ENCODE peak calls at places on chromosomes 3 and 15, in six cellular contexts. One of them, this sample, is unnamed. For H3K36me3, the result is how much of the 10 kb centered on the place peaks cover.

GRCh38 chr3:4528802-4529201 is 35.7 kb downstream of the ITPR1 start:
- DNase-seq in HCT116: no peak
- DNase-seq in endothelial cell of umbilical vein: no peak
- DNase-seq in Panc1: no peak
- DNase-seq in stomach: no peak
- DNase-seq in GM12878: no peak
- DNase-seq in this sample: no peak

GRCh38 chr15:90201150-90201943 is at the start of gene SEMA4B:
- DNase-seq in HCT116: no peak
- DNase-seq in endothelial cell of umbilical vein: peak
- DNase-seq in Panc1: no peak
- DNase-seq in stomach: peak
- DNase-seq in GM12878: no peak
- DNase-seq in this sample: no peak

GRCh38 chr3:88318067-88318466 is 168.3 kb downstream of the C3orf38 start:
- DNase-seq in HCT116: no peak
- DNase-seq in endothelial cell of umbilical vein: no peak
- DNase-seq in Panc1: no peak
- DNase-seq in stomach: no peak
- DNase-seq in GM12878: no peak
- DNase-seq in this sample: no peak

GRCh38 chr15:50145451-50145872 is 26.4 kb upstream of the ATP8B4 start:
- DNase-seq in HCT116: peak
- DNase-seq in endothelial cell of umbilical vein: peak
- DNase-seq in Panc1: peak
- DNase-seq in stomach: no peak
- DNase-seq in GM12878: peak
- DNase-seq in this sample: no peak

GRCh38 chr3:189305412-189305811 is 133.6 kb downstream of the TPRG1 start:
- DNase-seq in HCT116: no peak
- DNase-seq in endothelial cell of umbilical vein: no peak
- DNase-seq in Panc1: no peak
- DNase-seq in stomach: no peak
- DNase-seq in GM12878: no peak
- DNase-seq in this sample: no peak

GRCh38 chr15:80567721-80568157 is 127.4 kb upstream of the ABHD17C start:
- DNase-seq in HCT116: peak
- DNase-seq in endothelial cell of umbilical vein: peak
- DNase-seq in Panc1: peak
- DNase-seq in stomach: peak
- DNase-seq in GM12878: no peak
- DNase-seq in this sample: peak

GRCh38 chr3:3053974-3054373 is 56.2 kb downstream of the IL5RA start:
- DNase-seq in HCT116: no peak
- DNase-seq in endothelial cell of umbilical vein: no peak
- DNase-seq in Panc1: no peak
- DNase-seq in stomach: no peak
- DNase-seq in GM12878: no peak
- DNase-seq in this sample: no peak

GRCh38 chr15:84844964-84845363 is 27.8 kb downstream of the ALPK3 start:
- DNase-seq in HCT116: no peak
- DNase-seq in endothelial cell of umbilical vein: no peak
- DNase-seq in Panc1: no peak
- DNase-seq in stomach: no peak
- DNase-seq in GM12878: no peak
- DNase-seq in this sample: no peak

GRCh38 chr3:42224658-42225421 is 41.1 kb downstream of the CCK start:
- DNase-seq in HCT116: no peak
- DNase-seq in endothelial cell of umbilical vein: no peak
- DNase-seq in Panc1: no peak
- DNase-seq in stomach: no peak
- DNase-seq in GM12878: no peak
- DNase-seq in this sample: no peak

GRCh38 chr3:138817685-138818084 is 17.0 kb downstream of the PIK3CB start:
- DNase-seq in HCT116: no peak
- DNase-seq in endothelial cell of umbilical vein: no peak
- DNase-seq in Panc1: no peak
- DNase-seq in stomach: no peak
- DNase-seq in GM12878: no peak
- DNase-seq in this sample: no peak

GRCh38 chr15:52349062-52349700 is 53.6 kb upstream of the MYO5C start:
- DNase-seq in HCT116: no peak
- DNase-seq in endothelial cell of umbilical vein: no peak
- DNase-seq in Panc1: no peak
- DNase-seq in stomach: no peak
- DNase-seq in GM12878: no peak
- DNase-seq in this sample: no peak

GRCh38 chr3:121894191-121894990 is at the start of gene SLC15A2:
- DNase-seq in HCT116: no peak
- DNase-seq in endothelial cell of umbilical vein: peak
- DNase-seq in Panc1: no peak
- DNase-seq in stomach: peak
- DNase-seq in GM12878: no peak
- DNase-seq in this sample: no peak

GRCh38 chr3:157856078-157856939 is 249.9 kb downstream of the SHOX2 start:
- DNase-seq in HCT116: peak
- DNase-seq in endothelial cell of umbilical vein: no peak
- DNase-seq in Panc1: no peak
- DNase-seq in stomach: no peak
- DNase-seq in GM12878: no peak
- DNase-seq in this sample: no peak

GRCh38 chr3:57079221-57079831 is 18.9 kb downstream of the SPATA12 start:
- DNase-seq in HCT116: no peak
- DNase-seq in endothelial cell of umbilical vein: peak
- DNase-seq in Panc1: no peak
- DNase-seq in stomach: peak
- DNase-seq in GM12878: no peak
- DNase-seq in this sample: peak

GRCh38 chr3:173153631-173154030 is 12.6 kb upstream of the SPATA16 start:
- DNase-seq in HCT116: no peak
- DNase-seq in endothelial cell of umbilical vein: no peak
- DNase-seq in Panc1: no peak
- DNase-seq in stomach: no peak
- DNase-seq in GM12878: no peak
- DNase-seq in this sample: no peak

GRCh38 chr15:82641129-82641798 is 5.9 kb downstream of the CPEB1 start:
- DNase-seq in HCT116: no peak
- DNase-seq in endothelial cell of umbilical vein: no peak
- DNase-seq in Panc1: no peak
- DNase-seq in stomach: no peak
- DNase-seq in GM12878: no peak
- DNase-seq in this sample: no peak

GRCh38 chr3:113897373-113897777 is 50.4 kb upstream of the ZDHHC23 start:
- DNase-seq in HCT116: peak
- DNase-seq in endothelial cell of umbilical vein: no peak
- DNase-seq in Panc1: no peak
- DNase-seq in stomach: no peak
- DNase-seq in GM12878: no peak
- DNase-seq in this sample: no peak

GRCh38 chr3:187955076-187955952 is 198.6 kb upstream of the LPP start:
- DNase-seq in HCT116: no peak
- DNase-seq in endothelial cell of umbilical vein: peak
- DNase-seq in Panc1: no peak
- DNase-seq in stomach: no peak
- DNase-seq in GM12878: no peak
- DNase-seq in this sample: no peak

GRCh38 chr15:85777291-85778106 is 17.2 kb downstream of the KLHL25 start:
- DNase-seq in HCT116: no peak
- DNase-seq in endothelial cell of umbilical vein: no peak
- DNase-seq in Panc1: no peak
- DNase-seq in stomach: no peak
- DNase-seq in GM12878: no peak
- DNase-seq in this sample: no peak

GRCh38 chr15:93347917-93348316 is 258.9 kb upstream of the RGMA start:
- DNase-seq in HCT116: no peak
- DNase-seq in endothelial cell of umbilical vein: no peak
- DNase-seq in Panc1: no peak
- DNase-seq in stomach: no peak
- DNase-seq in GM12878: no peak
- DNase-seq in this sample: no peak

GRCh38 chr15:82999426-82999825 is 12.0 kb downstream of the C15orf40 start:
- DNase-seq in HCT116: no peak
- DNase-seq in endothelial cell of umbilical vein: no peak
- DNase-seq in Panc1: no peak
- DNase-seq in stomach: no peak
- DNase-seq in GM12878: no peak
- DNase-seq in this sample: no peak

GRCh38 chr3:171354706-171355582 is 105.3 kb downstream of the TNIK start:
- DNase-seq in HCT116: peak
- DNase-seq in endothelial cell of umbilical vein: no peak
- DNase-seq in Panc1: no peak
- DNase-seq in stomach: no peak
- DNase-seq in GM12878: no peak
- DNase-seq in this sample: no peak

GRCh38 chr3:79038057-79038456 is 729.7 kb downstream of the ROBO1 start:
- DNase-seq in HCT116: no peak
- DNase-seq in endothelial cell of umbilical vein: no peak
- DNase-seq in Panc1: no peak
- DNase-seq in stomach: no peak
- DNase-seq in GM12878: no peak
- DNase-seq in this sample: no peak

GRCh38 chr3:156751461-156752025 is 74.6 kb upstream of the LEKR1 start:
- DNase-seq in HCT116: no peak
- DNase-seq in endothelial cell of umbilical vein: peak
- DNase-seq in Panc1: no peak
- DNase-seq in stomach: no peak
- DNase-seq in GM12878: no peak
- DNase-seq in this sample: no peak

GRCh38 chr15:40766906-40767837 is 2.6 kb upstream of the C15orf62 start:
- DNase-seq in HCT116: no peak
- DNase-seq in endothelial cell of umbilical vein: no peak
- DNase-seq in Panc1: no peak
- DNase-seq in stomach: no peak
- DNase-seq in GM12878: no peak
- DNase-seq in this sample: no peak

GRCh38 chr3:23288286-23288685 is 85.2 kb downstream of the UBE2E2 start:
- DNase-seq in HCT116: no peak
- DNase-seq in endothelial cell of umbilical vein: peak
- DNase-seq in Panc1: no peak
- DNase-seq in stomach: no peak
- DNase-seq in GM12878: no peak
- DNase-seq in this sample: no peak

GRCh38 chr3:94525039-94525438 is 462.2 kb downstream of the NSUN3 start:
- DNase-seq in HCT116: no peak
- DNase-seq in endothelial cell of umbilical vein: no peak
- DNase-seq in Panc1: no peak
- DNase-seq in stomach: no peak
- DNase-seq in GM12878: no peak
- DNase-seq in this sample: no peak

GRCh38 chr3:45000823-45001222 is 24.8 kb downstream of the EXOSC7 start:
- DNase-seq in HCT116: no peak
- DNase-seq in endothelial cell of umbilical vein: no peak
- DNase-seq in Panc1: no peak
- DNase-seq in stomach: no peak
- DNase-seq in GM12878: no peak
- DNase-seq in this sample: no peak
- H3K36me3 ChIP-seq in HCT116: under half
- H3K36me3 ChIP-seq in endothelial cell of umbilical vein: under half
- H3K36me3 ChIP-seq in Panc1: under half
- H3K36me3 ChIP-seq in stomach: half or more
- H3K36me3 ChIP-seq in GM12878: half or more
- H3K36me3 ChIP-seq in this sample: under half

GRCh38 chr15:43883571-43883970 is 56.8 kb downstream of the WDR76 start:
- DNase-seq in HCT116: no peak
- DNase-seq in endothelial cell of umbilical vein: no peak
- DNase-seq in Panc1: no peak
- DNase-seq in stomach: no peak
- DNase-seq in GM12878: no peak
- DNase-seq in this sample: no peak

GRCh38 chr15:43879386-43880355 is 52.9 kb downstream of the WDR76 start:
- DNase-seq in HCT116: no peak
- DNase-seq in endothelial cell of umbilical vein: no peak
- DNase-seq in Panc1: no peak
- DNase-seq in stomach: no peak
- DNase-seq in GM12878: no peak
- DNase-seq in this sample: no peak

GRCh38 chr15:43878466-43878865 is 51.7 kb downstream of the WDR76 start:
- DNase-seq in HCT116: no peak
- DNase-seq in endothelial cell of umbilical vein: no peak
- DNase-seq in Panc1: no peak
- DNase-seq in stomach: no peak
- DNase-seq in GM12878: no peak
- DNase-seq in this sample: no peak

GRCh38 chr15:43881944-43882343 is 55.1 kb downstream of the WDR76 start:
- DNase-seq in HCT116: no peak
- DNase-seq in endothelial cell of umbilical vein: peak
- DNase-seq in Panc1: no peak
- DNase-seq in stomach: no peak
- DNase-seq in GM12878: no peak
- DNase-seq in this sample: no peak

DNA sequence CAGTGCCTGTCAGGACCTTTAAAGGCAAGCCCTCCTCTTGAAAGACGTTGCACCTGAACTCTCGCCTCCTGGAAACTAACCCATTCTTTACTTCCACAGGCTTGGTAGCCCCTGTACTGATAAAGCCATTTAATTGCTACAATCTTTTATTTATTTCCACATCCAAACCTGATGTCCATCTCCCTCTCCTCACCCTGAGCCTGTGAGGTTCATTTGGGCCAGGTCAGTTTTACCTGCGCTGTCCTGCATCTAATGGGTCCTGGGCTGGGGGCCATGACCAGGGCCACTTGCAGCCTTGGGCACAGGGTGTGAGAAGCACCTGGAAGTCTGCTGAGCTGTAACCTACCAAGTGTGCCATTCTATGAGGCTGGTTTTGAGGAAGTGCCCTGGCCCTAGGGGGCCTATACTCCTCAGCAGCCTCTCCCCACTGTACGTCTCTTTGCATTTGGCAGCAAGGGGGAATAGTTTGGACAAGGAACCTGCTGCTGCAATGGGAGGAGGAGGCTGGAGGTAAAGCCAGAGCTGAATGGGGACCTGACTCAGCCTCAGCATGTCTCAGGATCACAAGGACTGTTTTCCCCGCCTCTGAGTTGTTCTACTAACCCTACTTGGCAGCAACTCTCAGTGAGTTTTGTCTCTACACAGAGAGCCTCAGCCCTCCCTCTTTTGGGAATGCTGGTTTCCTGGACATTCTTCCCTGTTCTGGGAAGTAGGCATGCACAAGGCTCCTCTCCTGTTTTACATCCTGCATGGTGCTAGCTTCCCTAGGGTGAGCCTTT is 53.8 kb downstream of the WDR76 start:
- DNase-seq in HCT116: no peak
- DNase-seq in endothelial cell of umbilical vein: no peak
- DNase-seq in Panc1: no peak
- DNase-seq in stomach: no peak
- DNase-seq in GM12878: no peak
- DNase-seq in this sample: no peak
- TF ChIP-seq POLR2AphosphoS5 in HCT116: no peak
- TF ChIP-seq POLR2AphosphoS5 in endothelial cell of umbilical vein: no peak
- TF ChIP-seq POLR2AphosphoS5 in Panc1: no peak
- TF ChIP-seq POLR2AphosphoS5 in stomach: no peak
- TF ChIP-seq POLR2AphosphoS5 in GM12878: no peak
- TF ChIP-seq POLR2AphosphoS5 in this sample: no peak

GRCh38 chr3:14452676-14453367 is 50.4 kb downstream of the SLC6A6 start:
- DNase-seq in HCT116: peak
- DNase-seq in endothelial cell of umbilical vein: peak
- DNase-seq in Panc1: no peak
- DNase-seq in stomach: peak
- DNase-seq in GM12878: no peak
- DNase-seq in this sample: peak
- H3K4me3 ChIP-seq in HCT116: peak
- H3K4me3 ChIP-seq in endothelial cell of umbilical vein: no peak
- H3K4me3 ChIP-seq in Panc1: no peak
- H3K4me3 ChIP-seq in stomach: no peak
- H3K4me3 ChIP-seq in GM12878: no peak
- H3K4me3 ChIP-seq in this sample: peak

GRCh38 chr3:9692416-9692815 is 11.2 kb upstream of the CPNE9 start:
- DNase-seq in HCT116: no peak
- DNase-seq in endothelial cell of umbilical vein: no peak
- DNase-seq in Panc1: no peak
- DNase-seq in stomach: no peak
- DNase-seq in GM12878: no peak
- DNase-seq in this sample: no peak
- H3K36me3 ChIP-seq in HCT116: under half
- H3K36me3 ChIP-seq in endothelial cell of umbilical vein: under half
- H3K36me3 ChIP-seq in Panc1: under half
- H3K36me3 ChIP-seq in stomach: half or more
- H3K36me3 ChIP-seq in GM12878: under half
- H3K36me3 ChIP-seq in this sample: under half

This sample was measured in breast epithelium.